ENCODE peak calls at places on chromosomes 7 and 10, in six cellular contexts. D is sigmoid colon, J is AG04450, V is progenitor cell of endocrine pancreas, E is ovary, L is foreskin fibroblast. O is an unnamed sample.

GRCh38 chr10:88528196-88528595 is 54.9 kb downstream of the RNLS start:
- DNase-seq in D (no peak), J (no peak), V (no peak), E (no peak), L (no peak), O (no peak)

GRCh38 chr10:103069453-103070331 is 123.4 kb downstream of the NT5C2 start:
- DNase-seq in D (no peak), J (no peak), V (peak), E (peak), L (peak), O (peak)

GRCh38 chr7:44046321-44047061 is 2.0 kb downstream of the DBNL start:
- DNase-seq in D (peak), J (no peak), V (no peak), E (no peak), L (no peak), O (no peak)

GRCh38 chr7:113548137-113548536 is 370.7 kb downstream of the PPP1R3A start:
- DNase-seq in D (no peak), J (no peak), V (no peak), E (no peak), L (no peak), O (no peak)

GRCh38 chr10:102501201-102502028 is 1.1 kb downstream of the ACTR1A start:
- DNase-seq in D (no peak), J (no peak), V (no peak), E (no peak), L (peak), O (no peak)

GRCh38 chr7:101708223-101708622 is 79.1 kb upstream of the MYL10 start:
- DNase-seq in D (no peak), J (no peak), V (no peak), E (no peak), L (no peak), O (no peak)

GRCh38 chr10:125116652-125117310 is 43.6 kb downstream of the CTBP2 start:
- DNase-seq in D (peak), J (no peak), V (no peak), E (no peak), L (no peak), O (no peak)

GRCh38 chr7:16129431-16130126 is 291.8 kb downstream of the CRPPA start:
- DNase-seq in D (no peak), J (peak), V (no peak), E (no peak), L (peak), O (no peak)

DNA sequence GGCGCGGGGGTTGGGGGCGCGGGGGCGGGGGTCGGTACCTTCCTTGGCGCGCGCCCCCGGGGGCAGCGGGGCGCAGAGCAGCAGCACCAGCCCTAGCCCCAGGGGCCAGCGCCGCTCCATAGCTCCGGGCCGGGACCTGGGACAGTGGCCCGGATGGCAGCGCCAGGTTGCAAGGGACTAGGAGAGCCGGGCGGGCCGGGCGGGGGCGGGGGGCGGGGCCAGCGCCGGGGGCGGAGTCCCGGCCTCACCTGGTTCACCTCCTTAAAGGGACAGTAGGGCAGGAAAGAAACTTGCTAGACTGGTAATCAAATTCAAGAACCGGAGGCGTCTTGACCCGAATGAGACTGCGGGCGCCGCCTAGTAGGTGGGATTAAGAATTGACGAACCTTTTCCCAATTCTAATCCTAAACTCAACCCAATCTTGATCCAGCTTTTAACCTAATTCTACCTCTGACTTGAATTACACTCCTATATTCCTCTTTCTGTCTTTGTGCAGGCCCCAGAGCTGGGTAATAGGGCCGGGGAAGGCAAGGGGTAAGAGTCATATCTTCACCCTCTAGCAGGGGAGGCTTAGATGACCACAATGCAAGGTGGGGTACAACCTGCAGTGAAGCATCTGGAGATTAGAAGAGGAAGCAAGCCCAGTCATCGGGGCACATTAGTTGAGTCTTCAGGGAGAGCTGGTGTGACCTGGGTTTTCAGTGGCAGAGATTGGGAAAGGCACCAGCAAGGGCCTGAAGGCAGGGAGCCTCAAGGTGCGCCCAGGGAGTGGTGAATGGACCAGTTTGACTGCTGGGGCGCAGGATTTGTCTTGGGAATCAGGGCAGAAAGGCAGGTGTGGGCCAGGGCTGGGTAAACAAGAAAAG is at the start of gene EPHA1:
- DNase-seq in D (no peak), J (no peak), V (peak), E (no peak), L (peak), O (no peak)
- TF ChIP-seq CTCF in D (peak), J (peak), V (peak), E (no peak), L (no peak), O (peak)

DNA sequence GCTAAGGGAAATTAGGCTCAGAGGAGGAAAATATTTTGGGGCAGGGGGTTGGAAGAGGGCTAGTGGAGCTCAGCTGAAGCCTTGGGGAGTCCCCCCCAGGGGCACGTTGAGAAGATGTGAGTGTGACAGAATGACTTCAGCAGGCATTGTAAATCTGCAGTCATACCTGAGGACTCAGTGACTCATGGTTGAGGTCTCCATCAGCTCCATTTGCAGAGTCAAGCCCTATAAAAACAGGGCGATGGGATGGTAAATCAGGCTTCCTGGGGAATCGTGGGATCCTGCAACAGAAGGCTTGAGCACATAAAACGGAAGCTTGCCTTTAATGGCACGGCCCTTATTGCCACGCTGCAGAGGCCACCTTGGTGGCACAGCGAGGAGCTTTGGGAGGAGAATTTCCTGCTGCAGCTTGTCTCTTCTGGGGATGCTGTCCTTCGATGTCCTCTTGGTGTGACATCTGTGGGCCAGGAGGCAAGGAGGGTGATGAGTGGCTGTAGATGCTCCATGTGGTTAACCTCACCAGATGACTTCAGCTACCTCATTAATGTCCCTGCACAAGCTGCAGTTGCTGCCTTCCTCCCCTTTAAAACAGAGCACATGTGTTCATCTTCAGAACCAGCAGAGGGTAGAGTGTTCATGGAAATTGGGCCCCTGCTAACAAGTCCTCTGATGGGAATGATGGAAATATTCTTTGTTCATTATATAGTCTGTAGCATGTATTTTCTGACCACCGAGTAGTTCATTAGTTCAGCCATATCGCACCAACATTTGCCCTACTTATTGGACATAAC is 285.9 kb downstream of the LRMDA start:
- DNase-seq in D (no peak), J (no peak), V (no peak), E (no peak), L (peak), O (no peak)
- TF ChIP-seq CTCF in D (no peak), J (no peak), V (no peak), E (no peak), L (no peak), O (no peak)

GRCh38 chr7:139753079-139753692 is 24.6 kb downstream of the HIPK2 start:
- DNase-seq in D (no peak), J (no peak), V (no peak), E (no peak), L (peak), O (no peak)
- TF ChIP-seq CTCF in D (peak), J (peak), V (peak), E (no peak), L (no peak), O (peak)

DNA sequence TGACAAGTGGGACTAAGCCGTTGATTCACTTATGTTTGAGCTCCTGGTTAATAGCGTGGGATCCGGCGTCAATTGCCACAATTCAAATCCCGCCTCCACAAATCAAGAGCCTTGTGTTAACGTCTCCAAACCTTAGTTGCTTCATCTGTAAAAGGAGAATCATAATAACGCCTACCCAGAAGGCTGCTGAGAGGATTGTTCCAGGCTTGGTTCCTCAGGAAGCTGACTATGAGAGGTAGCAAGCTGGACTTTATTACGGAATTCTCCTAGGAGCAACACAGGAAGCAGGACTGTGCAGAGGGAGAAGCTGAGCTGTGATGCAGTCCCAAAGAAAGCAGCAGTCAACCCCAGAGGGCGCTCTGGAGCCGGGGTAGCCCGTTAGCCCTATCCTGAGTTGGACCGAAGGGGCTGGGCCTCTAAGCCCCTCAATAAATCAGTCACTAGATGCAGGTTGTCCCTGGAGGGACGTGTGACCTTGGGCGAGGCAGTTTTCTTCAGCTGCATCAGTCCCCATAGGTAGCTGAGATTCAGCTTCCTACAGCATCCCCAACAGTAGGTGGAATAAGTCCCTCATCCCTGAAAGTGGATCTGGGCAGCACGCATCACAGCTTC is 6.9 kb upstream of the BAG3 start:
- DNase-seq in D (no peak), J (no peak), V (no peak), E (no peak), L (no peak), O (peak)
- TF ChIP-seq CTCF in D (no peak), J (peak), V (peak), E (no peak), L (no peak), O (peak)

GRCh38 chr7:51070163-51070562 is 246.4 kb downstream of the COBL start:
- DNase-seq in D (no peak), J (no peak), V (no peak), E (no peak), L (no peak), O (no peak)
- TF ChIP-seq CTCF in D (no peak), J (no peak), V (no peak), E (no peak), L (no peak), O (no peak)

DNA sequence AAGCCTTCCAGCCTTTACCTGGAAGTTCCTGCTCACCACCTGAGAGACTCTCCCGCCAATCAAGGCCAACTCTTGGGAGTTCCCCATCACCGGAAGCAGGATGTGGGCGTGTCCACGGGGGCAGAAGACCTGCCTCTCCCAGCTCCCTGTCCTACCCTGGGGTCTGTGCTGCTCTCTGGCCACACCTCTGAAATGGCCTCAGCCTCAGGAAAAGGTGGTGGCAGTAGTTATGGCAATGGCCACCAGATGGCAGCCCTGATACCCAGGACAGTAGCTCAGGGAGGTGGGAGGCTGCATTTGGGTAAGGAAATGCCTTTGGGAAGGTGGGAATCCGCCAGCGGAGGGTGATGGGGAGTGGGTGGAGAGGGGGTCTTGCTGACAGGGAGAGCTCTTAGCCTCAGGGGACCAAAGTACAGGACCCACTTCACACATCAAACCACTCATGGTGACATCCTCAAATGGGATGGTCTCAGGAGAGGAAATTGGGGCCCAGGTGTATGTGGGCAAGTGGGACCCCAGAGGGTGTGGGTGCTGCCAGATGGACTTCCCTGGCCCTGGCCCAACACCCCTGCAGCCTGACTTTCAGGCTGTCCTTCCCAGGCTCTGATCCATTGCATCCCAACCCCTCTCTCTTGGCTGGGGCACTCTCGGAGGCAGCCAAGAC is 33.9 kb downstream of the KAZALD1 start:
- DNase-seq in D (no peak), J (peak), V (peak), E (peak), L (peak), O (peak)
- TF ChIP-seq CTCF in D (peak), J (peak), V (peak), E (no peak), L (peak), O (peak)

GRCh38 chr7:137747359-137748031 is 99.3 kb downstream of the DGKI start:
- DNase-seq in D (no peak), J (no peak), V (no peak), E (no peak), L (no peak), O (no peak)
- TF ChIP-seq CTCF in D (no peak), J (no peak), V (peak), E (no peak), L (no peak), O (no peak)

DNA sequence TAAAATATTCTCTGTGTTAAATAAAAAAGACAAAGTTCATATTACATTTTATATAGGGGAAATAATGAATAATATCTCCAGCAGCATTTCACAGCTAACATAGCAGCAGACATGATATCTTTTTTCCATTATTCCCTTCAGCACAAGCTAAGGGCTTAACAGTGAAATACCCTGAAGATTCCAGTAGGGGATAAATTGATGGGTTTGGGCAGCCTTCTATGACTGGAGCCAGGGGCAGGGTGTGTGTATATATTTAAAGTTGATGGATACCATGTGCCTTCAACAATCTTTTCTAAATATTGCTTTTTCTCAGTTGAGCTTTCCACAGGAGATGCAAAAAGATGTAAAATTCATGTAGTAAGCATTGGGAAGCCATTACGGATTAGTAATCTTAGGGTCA is 151.2 kb downstream of the MAGI2 start:
- DNase-seq in D (no peak), J (no peak), V (no peak), E (no peak), L (no peak), O (no peak)
- TF ChIP-seq CTCF in D (no peak), J (no peak), V (no peak), E (no peak), L (no peak), O (no peak)

DNA sequence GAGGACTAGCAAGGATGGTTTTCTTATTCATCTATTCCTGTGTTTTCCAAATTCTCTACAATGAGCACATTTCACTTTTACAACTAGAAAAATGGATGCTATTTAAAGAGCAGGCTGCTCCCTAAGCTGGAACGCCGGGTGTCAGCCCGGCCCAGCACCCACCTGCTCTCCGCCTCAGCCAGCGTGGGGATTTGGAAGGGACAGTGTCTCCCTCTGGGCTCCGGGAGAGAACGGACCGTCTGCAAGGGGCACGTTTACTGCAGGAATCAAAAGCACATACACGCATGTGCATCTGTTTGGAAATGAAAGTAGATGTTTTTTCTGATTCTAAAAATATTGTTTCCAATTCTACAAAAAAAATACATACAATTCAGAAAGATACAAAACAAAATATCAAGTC is 2.3 kb upstream of the JAKMIP3 start:
- DNase-seq in D (no peak), J (no peak), V (no peak), E (no peak), L (peak), O (no peak)
- TF ChIP-seq CTCF in D (no peak), J (no peak), V (no peak), E (no peak), L (no peak), O (no peak)

O was measured in neural crest cell.